ENCODE peak calls at places on chromosomes 6 and 20, in eight cellular contexts. Q, D, N, R, Z, K, C and M are unnamed samples.

GRCh38 chr20:2879148-2879547 is 5.9 kb downstream of the PTPRA start:
- DNase-seq in Q (no peak), D (peak; percentile 82), N (no peak), R (no peak), Z (no peak), K (no peak), C (no peak), M (no peak)

GRCh38 chr20:17659801-17660200 is 22.2 kb downstream of the RRBP1 start:
- DNase-seq in Q (no peak), D (no peak), N (no peak), R (no peak), Z (no peak), K (no peak), C (no peak), M (no peak)

GRCh38 chr6:38646166-38646565 is 6.4 kb upstream of the BTBD9 start:
- DNase-seq in Q (no peak), D (peak; percentile 26), N (no peak), R (no peak), Z (no peak), K (no peak), C (no peak), M (no peak)

GRCh38 chr20:24831232-24831631 is 117.8 kb upstream of the CST7 start:
- DNase-seq in Q (no peak), D (no peak), N (peak; percentile 10), R (no peak), Z (no peak), K (no peak), C (no peak), M (no peak)

GRCh38 chr6:37657117-37657886 is 40.4 kb downstream of the MDGA1 start:
- DNase-seq in Q (no peak), D (peak; percentile 54), N (no peak), R (no peak), Z (no peak), K (no peak), C (no peak), M (no peak)

GRCh38 chr6:23027281-23027680 is 457.9 kb downstream of the HDGFL1 start:
- DNase-seq in Q (peak; percentile 95), D (no peak), N (no peak), R (peak; percentile 93), Z (no peak), K (no peak), C (no peak), M (no peak)

GRCh38 chr6:128517124-128517523 is 3.3 kb downstream of the PTPRK start:
- DNase-seq in Q (no peak), D (no peak), N (no peak), R (no peak), Z (no peak), K (no peak), C (no peak), M (no peak)

GRCh38 chr20:56205350-56205749 is 43.2 kb upstream of the MC3R start:
- DNase-seq in Q (no peak), D (no peak), N (no peak), R (no peak), Z (no peak), K (no peak), C (no peak), M (no peak)

GRCh38 chr6:26124550-26125014 is 37.4 kb downstream of the HFE start:
- DNase-seq in Q (peak; percentile 54), D (no peak), N (no peak), R (no peak), Z (no peak), K (no peak), C (no peak), M (no peak)

GRCh38 chr6:129490551-129491245 is 219.3 kb downstream of the ARHGAP18 start:
- DNase-seq in Q (no peak), D (peak; percentile 96), N (peak; percentile 54), R (no peak), Z (peak; percentile 52), K (peak; percentile 87), C (peak; percentile 31), M (peak; percentile 60)

GRCh38 chr6:152600022-152600421 is 37.1 kb downstream of the SYNE1 start:
- DNase-seq in Q (no peak), D (no peak), N (no peak), R (no peak), Z (no peak), K (no peak), C (no peak), M (no peak)

GRCh38 chr6:109455502-109456282 is at the start of gene MICAL1:
- DNase-seq in Q (peak; percentile 77), D (peak; percentile 67), N (peak; percentile 62), R (no peak), Z (peak; percentile 57), K (no peak), C (peak; percentile 64), M (peak; percentile 65)

GRCh38 chr6:40328376-40328987 is 258.7 kb downstream of the LRFN2 start:
- DNase-seq in Q (peak; percentile 57), D (no peak), N (peak; percentile 90), R (no peak), Z (peak; percentile 8), K (no peak), C (peak; percentile 17), M (peak; percentile 39)

GRCh38 chr6:117685359-117685758 is 10.1 kb downstream of the NUS1 start:
- DNase-seq in Q (no peak), D (no peak), N (no peak), R (no peak), Z (no peak), K (no peak), C (no peak), M (no peak)

GRCh38 chr6:79888587-79888986 is 58.8 kb downstream of the ELOVL4 start:
- DNase-seq in Q (no peak), D (no peak), N (no peak), R (no peak), Z (no peak), K (no peak), C (no peak), M (no peak)

GRCh38 chr6:131765081-131765852 is 42.6 kb upstream of the ENPP1 start:
- DNase-seq in Q (no peak), D (peak; percentile 88), N (no peak), R (no peak), Z (no peak), K (no peak), C (no peak), M (no peak)

GRCh38 chr6:4316867-4317400 is 181.6 kb upstream of the ECI2 start:
- DNase-seq in Q (no peak), D (peak; percentile 91), N (peak; percentile 60), R (no peak), Z (no peak), K (peak; percentile 29), C (no peak), M (no peak)

GRCh38 chr6:73409395-73409794 is 14.8 kb downstream of the DDX43 start:
- DNase-seq in Q (no peak), D (no peak), N (no peak), R (no peak), Z (no peak), K (no peak), C (no peak), M (no peak)

GRCh38 chr20:48051810-48052491 is 266.7 kb upstream of the SULF2 start:
- DNase-seq in Q (peak; percentile 73), D (peak; percentile 76), N (peak; percentile 47), R (no peak), Z (no peak), K (peak; percentile 38), C (no peak), M (no peak)

GRCh38 chr6:81697564-81697963 is 54.9 kb downstream of the TENT5A start:
- DNase-seq in Q (no peak), D (peak; percentile 74), N (no peak), R (no peak), Z (no peak), K (no peak), C (no peak), M (no peak)

GRCh38 chr6:11598687-11599086 is 61.1 kb downstream of the TMEM170B start:
- DNase-seq in Q (no peak), D (no peak), N (peak; percentile 74), R (no peak), Z (no peak), K (no peak), C (no peak), M (no peak)

GRCh38 chr6:170208171-170208601 is 82.7 kb downstream of the DLL1 start:
- DNase-seq in Q (no peak), D (no peak), N (no peak), R (no peak), Z (no peak), K (no peak), C (no peak), M (no peak)

GRCh38 chr20:37327748-37328147 is 18.2 kb upstream of the SRC start:
- DNase-seq in Q (no peak), D (peak; percentile 60), N (peak; percentile 34), R (no peak), Z (no peak), K (peak; percentile 24), C (no peak), M (no peak)